ENCODE peak calls at places on chromosomes 6 and 20, in six cellular contexts. C is mucosa of gallbladder, B is C1 segment of cervical spinal cord, L is occipital lobe, U is neural crest cell, R is T-helper 2 cell. T is an unnamed sample.

GRCh38 chr20:3032624-3033023 is 10.8 kb upstream of the GNRH2 start:
- DNase-seq in C (no peak), B (no peak), L (no peak), U (no peak), R (no peak), T (no peak)

GRCh38 chr6:96991618-96992355 is 67.3 kb downstream of the KLHL32 start:
- DNase-seq in C (no peak), B (no peak), L (no peak), U (no peak), R (no peak), T (no peak)

GRCh38 chr6:118514689-118515088 is 33.4 kb upstream of the PLN start:
- DNase-seq in C (no peak), B (no peak), L (no peak), U (no peak), R (no peak), T (no peak)

GRCh38 chr20:57092112-57092899 is 174.1 kb downstream of the BMP7 start:
- DNase-seq in C (peak; percentile 35), B (peak; percentile 59), L (peak; percentile 48), U (peak; percentile 73), R (peak; percentile 34), T (peak; percentile 90)

GRCh38 chr6:158536891-158537798 is 22.7 kb upstream of the TMEM181 start:
- DNase-seq in C (no peak), B (no peak), L (peak; percentile 59), U (peak; percentile 43), R (peak; percentile 21), T (peak; percentile 72)

GRCh38 chr6:68046302-68046701 is 588.8 kb upstream of the ADGRB3 start:
- DNase-seq in C (no peak), B (no peak), L (no peak), U (no peak), R (no peak), T (no peak)

GRCh38 chr6:141050470-141050869 is 1082.3 kb upstream of the GJE1 start:
- DNase-seq in C (no peak), B (no peak), L (no peak), U (no peak), R (no peak), T (no peak)

GRCh38 chr20:34155864-34156263 is 43.8 kb upstream of the EIF2S2 start:
- DNase-seq in C (no peak), B (no peak), L (no peak), U (no peak), R (no peak), T (no peak)

GRCh38 chr20:32959351-32960221 is 44.6 kb downstream of the SUN5 start:
- DNase-seq in C (no peak), B (no peak), L (no peak), U (no peak), R (no peak), T (no peak)

T was measured in 8988T.